ENCODE peak calls at places on chromosomes 5 and 9, in nine cellular contexts. One of them, this sample, is unnamed.

GRCh38 chr5:154460172-154460571 is 14.4 kb downstream of the SAP30L start:
- DNase-seq in foreskin fibroblast: no peak
- DNase-seq in lung: no peak
- DNase-seq in iPS-NIHi11: no peak
- DNase-seq in COR-L47: no peak
- DNase-seq in nephron progenitor cell: no peak
- DNase-seq in chondrocyte: no peak
- DNase-seq in nucleus accumbens: no peak
- DNase-seq in renal cortical epithelial cell: no peak
- DNase-seq in this sample: no peak

GRCh38 chr5:65142511-65143011 is 339.2 kb downstream of the ADAMTS6 start:
- DNase-seq in chondrocyte: no peak
- DNase-seq in nephron progenitor cell: no peak
- DNase-seq in nucleus accumbens: no peak
- DNase-seq in lung: no peak
- DNase-seq in iPS-NIHi11: peak; percentile 25
- DNase-seq in foreskin fibroblast: peak; percentile 54
- DNase-seq in renal cortical epithelial cell: peak; percentile 81
- DNase-seq in COR-L47: peak; percentile 35
- DNase-seq in this sample: no peak

GRCh38 chr5:113017891-113018635 is 41.5 kb downstream of the DCP2 start:
- DNase-seq in lung: no peak
- DNase-seq in iPS-NIHi11: no peak
- DNase-seq in nephron progenitor cell: no peak
- DNase-seq in COR-L47: no peak
- DNase-seq in foreskin fibroblast: no peak
- DNase-seq in nucleus accumbens: no peak
- DNase-seq in renal cortical epithelial cell: peak; percentile 33
- DNase-seq in chondrocyte: no peak
- DNase-seq in this sample: no peak

GRCh38 chr5:177968661-177969211 is 27.3 kb downstream of the PROP1 start:
- DNase-seq in nucleus accumbens: no peak
- DNase-seq in chondrocyte: no peak
- DNase-seq in nephron progenitor cell: no peak
- DNase-seq in iPS-NIHi11: no peak
- DNase-seq in lung: no peak
- DNase-seq in renal cortical epithelial cell: no peak
- DNase-seq in foreskin fibroblast: no peak
- DNase-seq in COR-L47: no peak
- DNase-seq in this sample: no peak

GRCh38 chr9:71929791-71930440 is 18.5 kb downstream of the C9orf85 start:
- DNase-seq in lung: no peak
- DNase-seq in renal cortical epithelial cell: no peak
- DNase-seq in nucleus accumbens: no peak
- DNase-seq in iPS-NIHi11: no peak
- DNase-seq in COR-L47: no peak
- DNase-seq in foreskin fibroblast: peak; percentile 13
- DNase-seq in chondrocyte: no peak
- DNase-seq in nephron progenitor cell: no peak
- DNase-seq in this sample: no peak

GRCh38 chr9:19074836-19075235 is 25.6 kb downstream of the RRAGA start:
- DNase-seq in nephron progenitor cell: no peak
- DNase-seq in COR-L47: no peak
- DNase-seq in iPS-NIHi11: no peak
- DNase-seq in foreskin fibroblast: no peak
- DNase-seq in renal cortical epithelial cell: peak; percentile 66
- DNase-seq in nucleus accumbens: no peak
- DNase-seq in lung: no peak
- DNase-seq in chondrocyte: no peak
- DNase-seq in this sample: no peak

GRCh38 chr9:137176302-137177182 is 4.7 kb upstream of the TMEM210 start:
- DNase-seq in COR-L47: peak; percentile 37
- DNase-seq in nucleus accumbens: no peak
- DNase-seq in lung: no peak
- DNase-seq in nephron progenitor cell: peak; percentile 40
- DNase-seq in foreskin fibroblast: no peak
- DNase-seq in chondrocyte: no peak
- DNase-seq in iPS-NIHi11: peak; percentile 79
- DNase-seq in renal cortical epithelial cell: peak; percentile 34
- DNase-seq in this sample: no peak

GRCh38 chr5:10801931-10802674 is 41.1 kb upstream of the DAP start:
- DNase-seq in renal cortical epithelial cell: peak; percentile 5
- DNase-seq in chondrocyte: no peak
- DNase-seq in foreskin fibroblast: no peak
- DNase-seq in COR-L47: no peak
- DNase-seq in nucleus accumbens: no peak
- DNase-seq in nephron progenitor cell: no peak
- DNase-seq in iPS-NIHi11: peak; percentile 44
- DNase-seq in lung: no peak
- DNase-seq in this sample: no peak

GRCh38 chr5:310516-310915 is 11.0 kb upstream of the AHRR start:
- DNase-seq in chondrocyte: no peak
- DNase-seq in iPS-NIHi11: no peak
- DNase-seq in renal cortical epithelial cell: no peak
- DNase-seq in COR-L47: no peak
- DNase-seq in lung: no peak
- DNase-seq in foreskin fibroblast: no peak
- DNase-seq in nephron progenitor cell: no peak
- DNase-seq in nucleus accumbens: no peak
- DNase-seq in this sample: no peak

GRCh38 chr9:34431661-34432060 is 26.7 kb downstream of the FAM219A start:
- DNase-seq in iPS-NIHi11: no peak
- DNase-seq in nephron progenitor cell: no peak
- DNase-seq in nucleus accumbens: no peak
- DNase-seq in chondrocyte: no peak
- DNase-seq in foreskin fibroblast: no peak
- DNase-seq in lung: no peak
- DNase-seq in renal cortical epithelial cell: no peak
- DNase-seq in COR-L47: no peak
- DNase-seq in this sample: no peak

GRCh38 chr9:132973713-132974112 is 4.8 kb upstream of the GFI1B start:
- DNase-seq in iPS-NIHi11: no peak
- DNase-seq in lung: no peak
- DNase-seq in COR-L47: no peak
- DNase-seq in nephron progenitor cell: no peak
- DNase-seq in renal cortical epithelial cell: no peak
- DNase-seq in foreskin fibroblast: no peak
- DNase-seq in nucleus accumbens: no peak
- DNase-seq in chondrocyte: no peak
- DNase-seq in this sample: no peak

GRCh38 chr5:174402224-174402812 is 322.1 kb upstream of the MSX2 start:
- DNase-seq in renal cortical epithelial cell: no peak
- DNase-seq in chondrocyte: no peak
- DNase-seq in foreskin fibroblast: no peak
- DNase-seq in iPS-NIHi11: no peak
- DNase-seq in COR-L47: no peak
- DNase-seq in nephron progenitor cell: no peak
- DNase-seq in nucleus accumbens: no peak
- DNase-seq in lung: no peak
- DNase-seq in this sample: no peak

GRCh38 chr9:108622467-108622866 is 233.3 kb downstream of the ACTL7B start:
- DNase-seq in nucleus accumbens: no peak
- DNase-seq in lung: no peak
- DNase-seq in foreskin fibroblast: peak; percentile 18
- DNase-seq in chondrocyte: no peak
- DNase-seq in nephron progenitor cell: no peak
- DNase-seq in renal cortical epithelial cell: no peak
- DNase-seq in COR-L47: no peak
- DNase-seq in iPS-NIHi11: no peak
- DNase-seq in this sample: no peak

GRCh38 chr5:175800656-175801081 is 70.7 kb upstream of the CPLX2 start:
- DNase-seq in foreskin fibroblast: peak; percentile 47
- DNase-seq in COR-L47: no peak
- DNase-seq in renal cortical epithelial cell: no peak
- DNase-seq in nucleus accumbens: no peak
- DNase-seq in iPS-NIHi11: no peak
- DNase-seq in lung: no peak
- DNase-seq in nephron progenitor cell: no peak
- DNase-seq in chondrocyte: no peak
- DNase-seq in this sample: no peak

GRCh38 chr9:16689352-16689938 is 181.0 kb downstream of the BNC2 start:
- DNase-seq in renal cortical epithelial cell: peak; percentile 30
- DNase-seq in nucleus accumbens: no peak
- DNase-seq in COR-L47: peak; percentile 81
- DNase-seq in foreskin fibroblast: no peak
- DNase-seq in lung: no peak
- DNase-seq in nephron progenitor cell: no peak
- DNase-seq in chondrocyte: no peak
- DNase-seq in iPS-NIHi11: no peak
- DNase-seq in this sample: no peak